ENCODE peak calls at places on chromosomes 12 and 14, in four cellular contexts. Q is uterus, T is fibroblast of mammary gland, U is GM10248. P is an unnamed sample.

GRCh38 chr12:17976202-17976601 is 113.8 kb downstream of the RERGL start:
- DNase-seq in T (no peak), U (no peak), Q (no peak), P (no peak)

GRCh38 chr12:40308851-40309420 is 84.1 kb downstream of the LRRK2 start:
- DNase-seq in T (no peak), Q (no peak), U (no peak), P (no peak)

GRCh38 chr12:56299308-56299852 is 750 bp downstream of the CS start:
- DNase-seq in Q (no peak), U (no peak), T (peak; percentile 23), P (no peak)

GRCh38 chr12:21073822-21074460 is 57.1 kb upstream of the SLCO1B1 start:
- DNase-seq in Q (no peak), T (no peak), U (no peak), P (no peak)

GRCh38 chr14:29821665-29822429 is 105.8 kb downstream of the PRKD1 start:
- DNase-seq in Q (no peak), T (peak; percentile 28), U (no peak), P (no peak)

GRCh38 chr12:25852792-25853191 is 105.7 kb upstream of the RASSF8 start:
- DNase-seq in U (no peak), T (peak; percentile 45), Q (no peak), P (no peak)

GRCh38 chr12:71799105-71799504 is 40.5 kb upstream of the TBC1D15 start:
- DNase-seq in Q (no peak), T (peak; percentile 63), U (no peak), P (no peak)

GRCh38 chr14:96205994-96206392 is 1.4 kb downstream of the BDKRB2 start:
- DNase-seq in Q (no peak), U (no peak), T (no peak), P (no peak)

GRCh38 chr14:77641534-77642341 is 25.3 kb upstream of the SPTLC2 start:
- DNase-seq in T (peak; percentile 74), U (peak; percentile 83), Q (peak; percentile 75), P (peak; percentile 90)

GRCh38 chr14:96961895-96962294 is 164.7 kb downstream of the VRK1 start:
- DNase-seq in T (no peak), Q (no peak), U (no peak), P (no peak)

GRCh38 chr12:40586823-40587222 is 105.4 kb upstream of the CNTN1 start:
- DNase-seq in Q (no peak), T (no peak), U (no peak), P (no peak)

GRCh38 chr12:27673285-27673684 is 23.0 kb upstream of the REP15 start:
- DNase-seq in T (no peak), U (no peak), Q (no peak), P (no peak)

GRCh38 chr12:77685112-77685511 is 145.6 kb upstream of the NAV3 start:
- DNase-seq in U (peak; percentile 18), T (peak; percentile 82), Q (peak; percentile 35), P (no peak)

GRCh38 chr12:121957831-121958515 is 39.6 kb downstream of the CFAP251 start:
- DNase-seq in U (no peak), T (no peak), Q (no peak), P (no peak)

GRCh38 chr12:121953695-121954094 is 35.3 kb downstream of the CFAP251 start:
- DNase-seq in U (no peak), T (no peak), Q (no peak), P (no peak)

GRCh38 chr12:121958521-121959240 is 40.3 kb downstream of the CFAP251 start:
- DNase-seq in U (no peak), T (peak; percentile 11), Q (no peak), P (no peak)

GRCh38 chr12:121955258-121956040 is 37.1 kb downstream of the CFAP251 start:
- DNase-seq in U (no peak), T (peak; percentile 51), Q (no peak), P (no peak)

GRCh38 chr12:121956041-121956341 is 37.6 kb downstream of the CFAP251 start:
- DNase-seq in Q (no peak), T (no peak), U (no peak), P (no peak)
- TF ChIP-seq CTCF in Q (no peak), T (no peak), U (no peak), P (no peak)

GRCh38 chr14:63840981-63841380 is 11.8 kb upstream of the SYNE2 start:
- DNase-seq in U (no peak), T (no peak), Q (no peak), P (no peak)
- TF ChIP-seq CTCF in U (no peak), T (peak; percentile 32), Q (no peak), P (no peak)

DNA sequence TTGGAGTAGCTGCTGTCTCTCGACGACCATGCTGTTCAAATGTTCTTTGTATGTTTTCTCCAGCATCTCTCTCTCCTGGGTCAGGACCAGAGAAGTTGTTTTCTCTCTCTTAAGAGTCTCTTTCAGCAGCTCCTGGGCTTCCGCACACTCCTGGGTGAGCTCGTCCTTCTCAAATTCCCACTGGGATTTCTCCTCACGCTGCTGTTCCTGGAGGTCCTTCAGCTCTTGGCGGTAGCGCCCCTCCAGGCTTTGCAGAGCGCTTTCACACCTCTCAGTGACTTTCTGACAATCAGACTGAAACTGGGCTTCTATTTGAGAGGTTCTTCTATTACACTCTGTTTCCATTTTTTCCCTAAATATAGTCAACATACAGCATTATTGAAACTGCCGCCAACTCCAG is 72.7 kb downstream of the NIN start:
- DNase-seq in T (no peak), Q (no peak), U (no peak), P (no peak)
- TF ChIP-seq CTCF in T (no peak), Q (no peak), U (no peak), P (no peak)

GRCh38 chr12:46946137-46946536 is 120.3 kb upstream of the SLC38A4 start:
- DNase-seq in Q (no peak), T (peak; percentile 74), U (no peak), P (no peak)

GRCh38 chr12:46944771-46945170 is 119.0 kb upstream of the SLC38A4 start:
- DNase-seq in U (no peak), Q (no peak), T (peak; percentile 12), P (no peak)

GRCh38 chr12:46945591-46945990 is 119.8 kb upstream of the SLC38A4 start:
- DNase-seq in T (no peak), Q (no peak), U (no peak), P (no peak)

GRCh38 chr12:46942579-46942978 is 116.8 kb upstream of the SLC38A4 start:
- DNase-seq in U (no peak), Q (no peak), T (peak; percentile 27), P (no peak)

GRCh38 chr12:46944104-46944503 is 118.3 kb upstream of the SLC38A4 start:
- DNase-seq in Q (no peak), T (peak; percentile 81), U (no peak), P (no peak)
- TF ChIP-seq CTCF in Q (no peak), T (peak; percentile 43), U (no peak), P (no peak)

GRCh38 chr12:60684988-60685655 is 1089.3 kb downstream of the SLC16A7 start:
- DNase-seq in T (no peak), Q (no peak), U (no peak), P (no peak)
- TF ChIP-seq CTCF in T (no peak), Q (no peak), U (no peak), P (no peak)

GRCh38 chr14:94030571-94030970 is 4.4 kb downstream of the OTUB2 start:
- DNase-seq in U (no peak), T (no peak), Q (no peak), P (no peak)
- TF ChIP-seq CTCF in U (no peak), T (no peak), Q (no peak), P (no peak)

DNA sequence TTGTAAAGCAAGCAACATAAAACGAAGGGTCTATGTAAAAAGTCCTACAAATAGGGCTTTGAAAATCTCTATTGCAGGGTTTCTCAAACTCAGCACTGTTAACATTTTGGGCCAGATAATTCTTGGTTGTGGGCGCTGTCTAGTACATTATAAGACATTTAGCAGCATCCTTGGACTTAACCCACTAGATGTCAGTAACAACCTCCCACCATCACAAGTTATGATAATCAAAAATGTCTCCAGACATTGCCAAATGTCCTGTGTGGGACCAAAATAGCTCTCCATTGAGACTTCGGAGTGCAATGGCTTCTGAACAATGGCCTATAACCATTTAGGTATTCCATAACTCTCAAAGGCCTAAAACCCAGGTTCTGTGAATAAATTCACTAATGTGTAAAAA is 22.9 kb upstream of the DHRS7 start:
- DNase-seq in Q (no peak), U (no peak), T (peak; percentile 12), P (no peak)
- TF ChIP-seq CTCF in Q (no peak), U (peak; percentile 35), T (peak; percentile 6), P (no peak)